ENCODE peak calls at places on chromosomes 16 and 17, in seven cellular contexts. F is iPS-NIHi11; B is adipocyte; Q is activated T-cell treated with anti-CD3 and anti-CD28 coated beads, Interleukin-2, amount 50 U/mL, for 48 hours; U is MG63; Y is stimulated activated CD4-positive, alpha-beta T cell treated with anti-CD3 and anti-CD28 coated beads, Interleukin-15, amount 100 ng/mL, for 24 hours; Z is memory B cell. A is an unnamed sample.

GRCh38 chr17:64081802-64082799 is 47.8 kb downstream of the ERN1 start:
- DNase-seq in F (no peak), B (peak), Q (no peak), U (no peak), Y (peak), Z (no peak), A (peak)

GRCh38 chr17:47200325-47200663 is 8.9 kb upstream of the MYL4 start:
- DNase-seq in F (no peak), B (no peak), Q (no peak), U (no peak), Y (no peak), Z (no peak), A (no peak)

GRCh38 chr16:25222959-25223358 is 6.2 kb downstream of the AQP8 start:
- DNase-seq in F (no peak), B (no peak), Q (no peak), U (no peak), Y (no peak), Z (no peak), A (no peak)

GRCh38 chr16:88650749-88651275 is at the start of gene CYBA:
- DNase-seq in F (peak), B (peak), Q (peak), U (peak), Y (peak), Z (peak), A (peak)

GRCh38 chr16:78562650-78563049 is 463.2 kb downstream of the WWOX start:
- DNase-seq in F (no peak), B (no peak), Q (no peak), U (no peak), Y (no peak), Z (no peak), A (no peak)

GRCh38 chr17:19757536-19758180 is 9.6 kb upstream of the ALDH3A1 start:
- DNase-seq in F (no peak), B (no peak), Q (no peak), U (no peak), Y (no peak), Z (no peak), A (no peak)

GRCh38 chr17:69084911-69085310 is 24.2 kb upstream of the ABCA9 start:
- DNase-seq in F (peak), B (no peak), Q (no peak), U (no peak), Y (peak), Z (no peak), A (peak)

GRCh38 chr16:69935278-69935711 is 15.8 kb upstream of the CLEC18A start:
- DNase-seq in F (no peak), B (no peak), Q (no peak), U (peak), Y (no peak), Z (no peak), A (no peak)

GRCh38 chr17:19569785-19570496 is 36.3 kb downstream of the SLC47A1 start:
- DNase-seq in F (no peak), B (no peak), Q (no peak), U (peak), Y (no peak), Z (no peak), A (no peak)

GRCh38 chr17:79621151-79621940 is 10.5 kb upstream of the RBFOX3 start:
- DNase-seq in F (peak), B (no peak), Q (peak), U (no peak), Y (no peak), Z (no peak), A (no peak)

GRCh38 chr17:38815576-38816193 is 9.4 kb downstream of the CWC25 start:
- DNase-seq in F (peak), B (peak), Q (peak), U (no peak), Y (peak), Z (no peak), A (peak)

GRCh38 chr17:82836823-82837357 is 2.9 kb downstream of the ZNF750 start:
- DNase-seq in F (no peak), B (no peak), Q (no peak), U (no peak), Y (no peak), Z (no peak), A (no peak)

GRCh38 chr16:89982318-89982717 is 33.8 kb downstream of the DEF8 start:
- DNase-seq in F (no peak), B (no peak), Q (no peak), U (no peak), Y (no peak), Z (no peak), A (no peak)

GRCh38 chr17:81734405-81735055 is 22.4 kb downstream of the SLC25A10 start:
- DNase-seq in F (no peak), B (no peak), Q (no peak), U (no peak), Y (no peak), Z (no peak), A (no peak)

GRCh38 chr17:7045492-7046126 is 1.7 kb upstream of the SLC16A11 start:
- DNase-seq in F (no peak), B (peak), Q (no peak), U (no peak), Y (peak), Z (no peak), A (peak)

GRCh38 chr17:29412780-29413565 is 22.8 kb downstream of the TAOK1 start:
- DNase-seq in F (no peak), B (peak), Q (no peak), U (no peak), Y (no peak), Z (no peak), A (no peak)

GRCh38 chr16:57901480-57902069 is 69.4 kb downstream of the CNGB1 start:
- DNase-seq in F (no peak), B (no peak), Q (no peak), U (peak), Y (no peak), Z (no peak), A (no peak)

GRCh38 chr17:1711804-1712203 is 1.6 kb upstream of the TLCD2 start:
- DNase-seq in F (no peak), B (peak), Q (no peak), U (no peak), Y (no peak), Z (no peak), A (no peak)

GRCh38 chr17:10018461-10018891 is 113.4 kb upstream of the RCVRN start:
- DNase-seq in F (no peak), B (no peak), Q (no peak), U (no peak), Y (no peak), Z (peak), A (no peak)

GRCh38 chr16:10577305-10578202 is 2.8 kb downstream of the EMP2 start:
- DNase-seq in F (peak), B (peak), Q (no peak), U (no peak), Y (no peak), Z (no peak), A (no peak)

GRCh38 chr17:74663566-74663965 is 40.0 kb upstream of the CD300E start:
- DNase-seq in F (no peak), B (no peak), Q (no peak), U (no peak), Y (no peak), Z (no peak), A (no peak)

GRCh38 chr17:50533185-50533584 is 650 bp downstream of the EPN3 start:
- DNase-seq in F (peak), B (no peak), Q (no peak), U (no peak), Y (no peak), Z (no peak), A (no peak)

GRCh38 chr16:68718596-68718995 is 18.5 kb upstream of the CDH1 start:
- DNase-seq in F (no peak), B (peak), Q (no peak), U (no peak), Y (no peak), Z (no peak), A (no peak)

GRCh38 chr17:59753522-59754467 is 46.3 kb downstream of the VMP1 start:
- DNase-seq in F (peak), B (peak), Q (no peak), U (no peak), Y (no peak), Z (no peak), A (peak)

GRCh38 chr16:78515421-78515820 is 416.0 kb downstream of the WWOX start:
- DNase-seq in F (no peak), B (no peak), Q (no peak), U (no peak), Y (no peak), Z (no peak), A (no peak)